ENCODE peak calls at places on chromosome 17, in eight cellular contexts. Q is stimulated activated CD4-positive, alpha-beta T cell treated with anti-CD3 and anti-CD28 coated beads, Interleukin-1b, Interleukin-23, amount 100 ng/mL, for 48 hours; H is Ammon's horn; J is activated T-helper 1 cell treated with anti-CD3 and anti-CD28 coated beads, Interleukin-12 subunit alpha, Interleukin-12 subunit beta, Interleukin-2, Interleukin-4 antibody, amounts not matched to agents 30 ng/mL and 10 ng/mL and 1 ng/mL, durations not matched to agents 14 hours and 24 hours and 36 hours; M is T-helper 9 cell; P is activated CD8-positive, alpha-beta T cell treated with anti-CD3 and anti-CD28 coated beads for 36 hours; C is AG09319; S is activated CD8-positive, alpha-beta memory T cell treated with anti-CD3 and anti-CD28 coated beads for 1 hour. Z is an unnamed sample.
A peak's percentile ranks its signal among the peaks of the same experiment; 100 is the strongest.

GRCh38 chr17:65670667-65671371 is 109.4 kb upstream of the AXIN2 start:
- DNase-seq in Q (no peak), H (no peak), J (no peak), M (no peak), P (no peak), C (no peak), S (no peak), Z (no peak)

GRCh38 chr17:48869821-48870318 is 22.7 kb upstream of the ATP5MC1 start:
- DNase-seq in Q (no peak), H (no peak), J (no peak), M (no peak), P (no peak), C (no peak), S (no peak), Z (no peak)

GRCh38 chr17:62723842-62724241 is 84.3 kb downstream of the MARCHF10 start:
- DNase-seq in Q (no peak), H (no peak), J (no peak), M (no peak), P (no peak), C (no peak), S (no peak), Z (no peak)

GRCh38 chr17:82791532-82791931 is 39.7 kb downstream of the TBCD start:
- DNase-seq in Q (no peak), H (peak; percentile 64), J (no peak), M (no peak), P (no peak), C (no peak), S (no peak), Z (no peak)

GRCh38 chr17:33233855-33234228 is 59.3 kb downstream of the ASIC2 start:
- DNase-seq in Q (no peak), H (no peak), J (no peak), M (peak; percentile 8), P (peak; percentile 5), C (no peak), S (no peak), Z (no peak)

GRCh38 chr17:6325741-6326140 is 109.2 kb downstream of the AIPL1 start:
- DNase-seq in Q (no peak), H (no peak), J (no peak), M (no peak), P (no peak), C (no peak), S (no peak), Z (no peak)

GRCh38 chr17:21399476-21400203 is 23.5 kb downstream of the KCNJ12 start:
- DNase-seq in Q (no peak), H (no peak), J (no peak), M (no peak), P (no peak), C (no peak), S (no peak), Z (no peak)

GRCh38 chr17:71084219-71084618 is 914.9 kb downstream of the KCNJ2 start:
- DNase-seq in Q (no peak), H (peak; percentile 13), J (no peak), M (no peak), P (peak; percentile 9), C (no peak), S (no peak), Z (peak; percentile 3)

GRCh38 chr17:57987582-57988300 is at the start of gene VEZF1:
- DNase-seq in Q (peak; percentile 77), H (peak; percentile 72), J (peak; percentile 72), M (peak; percentile 73), P (peak; percentile 81), C (no peak), S (peak; percentile 64), Z (peak; percentile 63)

GRCh38 chr17:77569846-77570564 is 388.5 kb upstream of the TNRC6C start:
- DNase-seq in Q (no peak), H (no peak), J (no peak), M (no peak), P (no peak), C (no peak), S (no peak), Z (no peak)

GRCh38 chr17:32161506-32162365 is 19.4 kb downstream of the RHOT1 start:
- DNase-seq in Q (no peak), H (no peak), J (no peak), M (no peak), P (no peak), C (no peak), S (no peak), Z (no peak)

GRCh38 chr17:51617876-51618455 is 357.6 kb downstream of the UTP18 start:
- DNase-seq in Q (no peak), H (peak; percentile 45), J (no peak), M (no peak), P (no peak), C (no peak), S (no peak), Z (peak; percentile 84)

GRCh38 chr17:50263293-50264262 is 10.7 kb upstream of the TMEM92 start:
- DNase-seq in Q (no peak), H (no peak), J (no peak), M (no peak), P (no peak), C (no peak), S (no peak), Z (no peak)

GRCh38 chr17:49987290-49987585 is 7.8 kb downstream of the DLX3 start:
- DNase-seq in Q (no peak), H (no peak), J (no peak), M (no peak), P (no peak), C (no peak), S (no peak), Z (no peak)

GRCh38 chr17:60699090-60699489 is 21.4 kb downstream of the BCAS3 start:
- DNase-seq in Q (no peak), H (no peak), J (no peak), M (no peak), P (no peak), C (no peak), S (no peak), Z (no peak)

GRCh38 chr17:53150101-53150698 is 672.5 kb upstream of the KIF2B start:
- DNase-seq in Q (no peak), H (peak; percentile 7), J (no peak), M (no peak), P (no peak), C (no peak), S (no peak), Z (peak; percentile 19)

GRCh38 chr17:82845163-82845807 is 5.5 kb upstream of the ZNF750 start:
- DNase-seq in Q (no peak), H (no peak), J (no peak), M (no peak), P (no peak), C (no peak), S (no peak), Z (no peak)

GRCh38 chr17:56681561-56682266 is 88.2 kb downstream of the NOG start:
- DNase-seq in Q (peak; percentile 7), H (no peak), J (peak; percentile 12), M (no peak), P (peak; percentile 54), C (no peak), S (no peak), Z (no peak)

GRCh38 chr17:49362723-49363117 is 670 bp upstream of the ZNF652 start:
- DNase-seq in Q (no peak), H (peak; percentile 26), J (no peak), M (no peak), P (no peak), C (no peak), S (no peak), Z (peak; percentile 28)

GRCh38 chr17:78129385-78130079 is 977 bp upstream of the TMC6 start:
- DNase-seq in Q (no peak), H (no peak), J (no peak), M (no peak), P (peak; percentile 79), C (no peak), S (no peak), Z (no peak)

GRCh38 chr17:50051082-50051576 is 4.8 kb upstream of the ITGA3 start:
- DNase-seq in Q (peak; percentile 89), H (no peak), J (peak; percentile 53), M (no peak), P (peak; percentile 90), C (no peak), S (no peak), Z (no peak)

GRCh38 chr17:5941258-5941657 is 128.9 kb upstream of the WSCD1 start:
- DNase-seq in Q (no peak), H (no peak), J (no peak), M (no peak), P (no peak), C (no peak), S (no peak), Z (no peak)

GRCh38 chr17:47317119-47317518 is 6.6 kb upstream of the EFCAB13 start:
- DNase-seq in Q (no peak), H (no peak), J (no peak), M (no peak), P (no peak), C (no peak), S (no peak), Z (no peak)

GRCh38 chr17:80431246-80432195 is 16.6 kb downstream of the ENDOV start:
- DNase-seq in Q (no peak), H (no peak), J (no peak), M (no peak), P (no peak), C (no peak), S (no peak), Z (no peak)

GRCh38 chr17:33118391-33118790 is 126.7 kb downstream of the SPACA3 start:
- DNase-seq in Q (no peak), H (no peak), J (no peak), M (no peak), P (no peak), C (no peak), S (no peak), Z (no peak)

GRCh38 chr17:6640536-6641373 is at the start of the genes KIAA0753 and TXNDC17:
- DNase-seq in Q (peak; percentile 94), H (peak; percentile 90), J (peak; percentile 94), M (peak; percentile 75), P (peak; percentile 97), C (peak; percentile 68), S (peak; percentile 82), Z (peak; percentile 82)

GRCh38 chr17:8391711-8392110 is 5.9 kb downstream of the RNF222 start:
- DNase-seq in Q (no peak), H (no peak), J (no peak), M (no peak), P (no peak), C (no peak), S (no peak), Z (no peak)